ENCODE peak calls at places on chromosomes 13 and 19, in six cellular contexts. Z, F, K, N, G and X are unnamed samples.
A peak's percentile ranks its signal among the peaks of the same experiment; 100 is the strongest.

GRCh38 chr13:62250501-62251175 is 835.0 kb upstream of the PCDH20 start:
- DNase-seq in Z (no peak), F (no peak), K (no peak), N (no peak), G (no peak), X (no peak)

GRCh38 chr13:30111810-30112209 is 195.5 kb downstream of the KATNAL1 start:
- DNase-seq in Z (no peak), F (no peak), K (no peak), N (no peak), G (no peak), X (no peak)

GRCh38 chr13:42553098-42554046 is 20.6 kb upstream of the TNFSF11 start:
- DNase-seq in Z (no peak), F (no peak), K (no peak), N (no peak), G (peak; percentile 83), X (no peak)

GRCh38 chr13:44578064-44578394 is 1.9 kb upstream of the TSC22D1 start:
- DNase-seq in Z (no peak), F (peak; percentile 37), K (no peak), N (no peak), G (no peak), X (no peak)

GRCh38 chr13:51895906-51896888 is 34.4 kb downstream of the CCDC70 start:
- DNase-seq in Z (no peak), F (no peak), K (peak; percentile 55), N (peak; percentile 70), G (peak; percentile 63), X (no peak)

GRCh38 chr13:26861951-26862350 is 101.4 kb upstream of the GPR12 start:
- DNase-seq in Z (peak; percentile 35), F (no peak), K (no peak), N (no peak), G (no peak), X (no peak)

GRCh38 chr19:37718357-37718756 is 1.2 kb downstream of the ZNF607 start:
- DNase-seq in Z (no peak), F (no peak), K (no peak), N (no peak), G (no peak), X (no peak)

GRCh38 chr13:77172650-77173049 is 145.7 kb upstream of the FBXL3 start:
- DNase-seq in Z (no peak), F (no peak), K (no peak), N (no peak), G (no peak), X (no peak)

GRCh38 chr19:17331254-17331558 is 3.4 kb downstream of the ANO8 start:
- DNase-seq in Z (no peak), F (no peak), K (no peak), N (no peak), G (no peak), X (no peak)

GRCh38 chr19:911197-912033 is 1.6 kb downstream of the R3HDM4 start:
- DNase-seq in Z (no peak), F (no peak), K (no peak), N (peak; percentile 82), G (no peak), X (no peak)

GRCh38 chr19:16067205-16067938 is 8.9 kb upstream of the TPM4 start:
- DNase-seq in Z (peak; percentile 94), F (peak; percentile 80), K (peak; percentile 49), N (no peak), G (peak; percentile 50), X (peak; percentile 70)

GRCh38 chr19:58154679-58155648 is 4.4 kb upstream of the ZNF329 start:
- DNase-seq in Z (peak; percentile 93), F (peak; percentile 92), K (peak; percentile 97), N (peak; percentile 98), G (peak; percentile 93), X (peak; percentile 98)

GRCh38 chr19:58154287-58154678 is 3.7 kb upstream of the ZNF329 start:
- DNase-seq in Z (peak; percentile 40), F (peak; percentile 22), K (peak; percentile 77), N (peak; percentile 49), G (peak; percentile 32), X (no peak)

GRCh38 chr19:58153386-58153785 is 2.8 kb upstream of the ZNF329 start:
- DNase-seq in Z (no peak), F (no peak), K (no peak), N (no peak), G (no peak), X (no peak)

DNA sequence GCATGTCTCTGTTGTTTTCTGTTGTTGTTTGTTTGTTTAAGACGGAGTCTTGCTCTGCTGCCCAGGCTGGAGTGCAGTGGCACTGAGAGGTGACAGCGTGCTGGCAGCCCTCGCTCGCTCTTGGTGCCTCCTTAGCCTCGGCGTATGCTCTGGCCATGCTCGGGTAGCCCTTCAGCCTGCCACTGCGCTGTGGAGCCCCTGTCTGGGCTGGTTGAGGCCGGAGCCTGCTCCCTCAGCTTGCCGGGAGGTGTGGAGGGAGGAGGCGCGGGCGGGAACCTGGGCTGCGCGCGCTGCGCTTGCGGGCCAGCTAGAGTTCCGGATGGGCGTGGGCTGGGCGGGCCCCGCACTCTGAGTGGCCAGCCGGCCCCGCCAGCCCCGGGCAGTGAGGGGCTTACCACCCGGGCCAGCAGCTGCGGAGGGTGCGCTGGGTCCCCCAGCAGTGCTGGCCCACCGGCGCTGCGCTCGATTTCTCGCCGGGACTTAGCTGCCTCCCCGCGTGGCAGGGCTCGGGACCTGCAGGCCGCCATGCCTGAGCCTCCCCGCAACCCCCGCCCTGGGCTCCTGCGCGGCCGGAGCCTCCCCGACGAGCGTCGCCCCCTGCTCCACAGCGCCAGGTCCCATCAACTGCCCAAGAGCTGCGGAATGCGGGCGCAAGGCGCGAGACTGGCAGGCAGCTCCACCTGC is 6.6 kb upstream of the ZNF329 start:
- DNase-seq in Z (no peak), F (no peak), K (no peak), N (peak; percentile 49), G (no peak), X (no peak)
- H3K9me3 ChIP-seq in Z (peaks cover 26% of the 10 kb centered on the region), F (peaks cover 5% of the 10 kb centered on the region), K (peaks cover 17% of the 10 kb centered on the region), N (no peaks in the 10 kb centered on the region), G (no peaks in the 10 kb centered on the region), X (peaks cover 29% of the 10 kb centered on the region)

GRCh38 chr19:22519152-22519551 is 97.0 kb upstream of the ZNF98 start:
- DNase-seq in Z (no peak), F (no peak), K (no peak), N (no peak), G (no peak), X (no peak)

GRCh38 chr19:22517496-22518411 is 95.6 kb upstream of the ZNF98 start:
- DNase-seq in Z (no peak), F (no peak), K (no peak), N (no peak), G (no peak), X (no peak)

DNA sequence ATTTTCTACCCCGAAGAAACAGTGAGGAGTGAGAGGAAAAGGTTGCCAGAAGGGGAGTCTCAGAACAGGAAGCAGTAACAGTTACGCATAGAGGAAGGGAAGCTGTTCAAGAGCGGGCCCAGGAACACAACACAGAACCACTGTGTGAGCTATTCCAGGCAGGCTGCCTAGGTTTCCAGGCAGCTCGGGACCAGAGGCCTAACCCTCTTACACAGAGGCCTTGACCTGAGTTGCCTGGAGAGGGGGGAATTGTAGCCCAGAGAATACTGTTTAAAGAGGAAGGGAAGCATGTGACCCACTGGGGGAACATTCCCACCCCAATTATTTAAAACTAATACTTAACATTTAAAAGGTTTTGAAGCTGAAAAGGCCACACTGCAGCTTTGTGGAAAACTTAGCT is 93.3 kb upstream of the ZNF98 start:
- DNase-seq in Z (no peak), F (no peak), K (no peak), N (no peak), G (no peak), X (no peak)
- H3K4me1 ChIP-seq in Z (no peaks in the 10 kb centered on the region), F (no peaks in the 10 kb centered on the region), K (no peaks in the 10 kb centered on the region), N (no peaks in the 10 kb centered on the region), G (no peaks in the 10 kb centered on the region), X (no peaks in the 10 kb centered on the region)

GRCh38 chr19:6842871-6843607 is 44.3 kb upstream of the ADGRE1 start:
- DNase-seq in Z (no peak), F (no peak), K (no peak), N (no peak), G (no peak), X (no peak)

GRCh38 chr19:6835501-6835900 is 51.9 kb upstream of the ADGRE1 start:
- DNase-seq in Z (no peak), F (no peak), K (no peak), N (no peak), G (no peak), X (no peak)

GRCh38 chr19:6834433-6834832 is 52.9 kb upstream of the ADGRE1 start:
- DNase-seq in Z (no peak), F (no peak), K (no peak), N (no peak), G (no peak), X (no peak)

GRCh38 chr19:6837525-6837924 is 49.9 kb upstream of the ADGRE1 start:
- DNase-seq in Z (no peak), F (no peak), K (no peak), N (no peak), G (no peak), X (no peak)

DNA sequence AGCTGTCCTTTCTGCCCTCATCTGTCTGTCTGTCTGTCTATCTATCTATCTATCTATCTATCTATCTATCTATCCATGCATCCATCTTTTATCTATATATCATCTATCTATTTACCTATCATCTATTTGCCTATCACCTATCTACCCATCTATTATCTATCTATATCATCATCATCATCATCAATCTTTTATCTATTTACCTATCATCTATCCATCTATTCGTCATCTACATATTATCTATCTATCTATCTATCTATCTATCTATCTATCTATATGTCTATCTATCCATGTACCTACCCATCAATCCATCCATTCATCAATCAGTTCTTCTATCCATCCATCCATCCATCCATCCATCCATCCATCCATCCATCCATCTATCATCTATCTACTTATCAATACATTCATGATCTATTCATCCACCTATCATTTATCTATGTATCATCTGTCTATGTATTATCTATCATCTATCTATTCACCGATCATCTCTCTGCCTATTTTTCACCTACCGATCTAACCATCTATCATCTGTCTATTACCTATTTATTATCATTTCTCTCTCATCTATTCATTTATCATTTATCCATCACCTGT is 49.2 kb upstream of the ADGRE1 start:
- DNase-seq in Z (no peak), F (no peak), K (no peak), N (no peak), G (no peak), X (no peak)
- H3K9me3 ChIP-seq in Z (no peaks in the 10 kb centered on the region), F (no peaks in the 10 kb centered on the region), K (peaks cover 9% of the 10 kb centered on the region), N (no peaks in the 10 kb centered on the region), G (no peaks in the 10 kb centered on the region), X (no peaks in the 10 kb centered on the region)

GRCh38 chr19:4984106-4984380 is 15.1 kb downstream of the KDM4B start:
- DNase-seq in Z (no peak), F (no peak), K (no peak), N (peak; percentile 46), G (no peak), X (no peak)

GRCh38 chr19:4986471-4986888 is 17.6 kb downstream of the KDM4B start:
- DNase-seq in Z (no peak), F (no peak), K (no peak), N (no peak), G (no peak), X (no peak)

GRCh38 chr19:4984448-4984990 is 15.6 kb downstream of the KDM4B start:
- DNase-seq in Z (no peak), F (no peak), K (no peak), N (peak; percentile 48), G (no peak), X (no peak)

GRCh38 chr19:4986056-4986455 is 17.1 kb downstream of the KDM4B start:
- DNase-seq in Z (no peak), F (no peak), K (no peak), N (no peak), G (no peak), X (no peak)

DNA sequence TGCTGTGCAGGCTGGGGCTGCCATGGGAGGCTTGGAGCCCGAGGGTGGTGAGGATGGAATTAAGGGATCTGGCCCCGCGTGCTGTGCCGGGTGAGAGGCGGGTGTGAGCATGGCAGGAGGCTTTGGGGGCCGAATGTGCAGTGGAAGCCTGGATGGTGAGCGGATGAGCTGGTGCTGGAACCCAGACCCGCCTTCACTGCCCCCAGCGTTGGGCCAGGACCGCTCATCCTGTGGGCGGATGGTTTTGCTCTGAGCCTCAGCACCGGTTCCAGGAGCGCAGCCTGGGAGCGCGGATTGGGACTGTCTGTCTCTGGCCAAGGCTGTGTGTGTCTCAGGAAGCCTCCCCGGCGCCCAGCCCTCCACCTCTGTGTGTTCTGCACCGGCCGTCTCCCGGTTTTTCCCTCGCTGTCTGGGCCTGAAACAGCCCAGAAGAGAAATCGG is 16.7 kb downstream of the KDM4B start:
- DNase-seq in Z (no peak), F (no peak), K (no peak), N (no peak), G (no peak), X (no peak)
- H3K4me1 ChIP-seq in Z (peaks cover 4% of the 10 kb centered on the region), F (peaks cover 3% of the 10 kb centered on the region), K (peaks cover 60% of the 10 kb centered on the region), N (no peaks in the 10 kb centered on the region), G (peaks cover 10% of the 10 kb centered on the region), X (peaks cover 8% of the 10 kb centered on the region)